ENCODE peak calls at places on chromosomes 11 and 22, in six cellular contexts. T, V, Y, H, J and B are unnamed samples.

GRCh38 chr11:70637949-70638598 is 239.7 kb downstream of the CTTN start:
- DNase-seq in T (no peak), H (no peak), J (no peak), V (no peak), Y (no peak), B (no peak)

GRCh38 chr22:19995611-19996339 is 20.8 kb downstream of the ARVCF start:
- DNase-seq in J (no peak), Y (no peak), V (no peak), T (peak), H (peak), B (no peak)

GRCh38 chr11:2795491-2795991 is 90.0 kb downstream of the CDKN1C start:
- DNase-seq in V (no peak), T (no peak), H (no peak), Y (peak), J (peak), B (no peak)

GRCh38 chr11:119340335-119341221 is at the start of gene C1QTNF5:
- DNase-seq in T (peak), Y (no peak), H (peak), J (peak), V (no peak), B (no peak)

GRCh38 chr11:353315-353857 is 15.9 kb upstream of the B4GALNT4 start:
- DNase-seq in V (no peak), J (peak), T (peak), H (peak), Y (no peak), B (no peak)

GRCh38 chr22:33984211-33984610 is 63.9 kb upstream of the LARGE1 start:
- DNase-seq in J (no peak), T (no peak), V (no peak), Y (no peak), H (no peak), B (no peak)

GRCh38 chr11:114061053-114062049 is 1.8 kb downstream of the ZBTB16 start:
- DNase-seq in Y (no peak), J (no peak), H (no peak), V (no peak), T (peak), B (no peak)

GRCh38 chr22:50269573-50270301 is 443 bp downstream of the MAPK11 start:
- DNase-seq in J (no peak), H (peak), T (peak), V (peak), Y (no peak), B (peak)

GRCh38 chr11:120816176-120816575 is 207.7 kb upstream of the TBCEL start:
- DNase-seq in H (no peak), J (no peak), T (no peak), V (no peak), Y (no peak), B (no peak)

GRCh38 chr11:133597236-133597635 is 64.9 kb upstream of the OPCML start:
- DNase-seq in T (no peak), H (no peak), Y (no peak), J (no peak), V (no peak), B (no peak)

GRCh38 chr22:42396621-42397331 is 35.4 kb downstream of the NFAM1 start:
- DNase-seq in Y (peak), T (no peak), J (no peak), H (no peak), V (peak), B (peak)
- TF ChIP-seq CTCF in Y (peak), T (no peak), J (no peak), H (no peak), V (peak), B (no peak)

GRCh38 chr11:60128376-60128775 is 39.9 kb downstream of the MS4A2 start:
- DNase-seq in Y (no peak), H (no peak), V (no peak), J (no peak), T (no peak), B (no peak)

GRCh38 chr11:60129853-60130252 is 41.4 kb downstream of the MS4A2 start:
- DNase-seq in V (no peak), J (no peak), Y (no peak), H (no peak), T (no peak), B (no peak)

GRCh38 chr11:60127311-60127811 is 38.9 kb downstream of the MS4A2 start:
- DNase-seq in V (no peak), Y (no peak), H (no peak), T (no peak), J (no peak), B (no peak)

GRCh38 chr11:60131943-60132342 is 43.5 kb downstream of the MS4A2 start:
- DNase-seq in T (no peak), V (no peak), J (no peak), H (no peak), Y (no peak), B (no peak)

GRCh38 chr11:60130496-60130895 is 42.0 kb downstream of the MS4A2 start:
- DNase-seq in J (peak), V (peak), H (no peak), T (no peak), Y (no peak), B (peak)
- TF ChIP-seq CTCF in J (peak), V (no peak), H (peak), T (no peak), Y (no peak), B (no peak)

GRCh38 chr11:20084921-20085814 is 75.1 kb downstream of the DBX1 start:
- DNase-seq in V (no peak), Y (no peak), H (no peak), J (no peak), T (no peak), B (no peak)
- TF ChIP-seq CTCF in V (no peak), Y (no peak), H (no peak), J (no peak), T (no peak), B (no peak)

GRCh38 chr11:94423467-94423866 is 22.2 kb upstream of the GPR83 start:
- DNase-seq in T (no peak), H (no peak), Y (no peak), V (no peak), J (no peak), B (no peak)
- TF ChIP-seq CTCF in T (no peak), H (no peak), Y (no peak), V (no peak), J (no peak), B (no peak)